ENCODE peak calls at places on chromosomes 3 and 15, in ten cellular contexts. D is stimulated activated CD8-positive, alpha-beta memory T cell treated with anti-CD3 and anti-CD28 coated beads, Interleukin-15, amount 100 ng/mL, for 48 hours; X is fibroblast of pulmonary artery; L is heart right ventricle; N is HFF-Myc; O is mesendoderm; F is CD4-positive, alpha-beta memory T cell; V is EL; C is effector memory CD8-positive, alpha-beta T cell; Z is left cardiac atrium. W is an unnamed sample.

GRCh38 chr15:28104326-28104725 is 5.2 kb upstream of the OCA2 start:
- DNase-seq in X (no peak), C (no peak), Z (no peak), F (no peak), N (no peak), D (no peak), V (no peak), L (no peak), O (peak), W (no peak)

GRCh38 chr15:42285042-42285441 is 11.8 kb upstream of the TMEM87A start:
- DNase-seq in N (no peak), X (no peak), V (peak), O (no peak), Z (no peak), D (no peak), F (no peak), L (no peak), C (no peak), W (no peak)

GRCh38 chr3:107816082-107816481 is 274.7 kb downstream of the CD47 start:
- DNase-seq in X (no peak), Z (no peak), C (no peak), N (no peak), L (no peak), D (no peak), V (no peak), F (no peak), O (no peak), W (peak)

GRCh38 chr15:82875411-82876003 is 66.1 kb downstream of the WHAMM start:
- DNase-seq in O (no peak), X (peak), Z (no peak), F (no peak), D (no peak), C (no peak), V (peak), L (no peak), N (no peak), W (no peak)

GRCh38 chr3:48429416-48430358 is at the start of gene PLXNB1:
- DNase-seq in C (peak), Z (peak), F (peak), D (peak), O (peak), L (peak), N (no peak), V (peak), X (peak), W (peak)

GRCh38 chr15:71142780-71143179 is 27.5 kb downstream of the THSD4 start:
- DNase-seq in V (no peak), O (no peak), L (no peak), F (no peak), N (no peak), C (no peak), D (no peak), X (no peak), Z (no peak), W (no peak)

GRCh38 chr3:178646205-178646604 is 110.0 kb downstream of the KCNMB2 start:
- DNase-seq in Z (no peak), D (no peak), F (no peak), X (no peak), O (no peak), L (no peak), C (no peak), N (no peak), V (no peak), W (peak)

GRCh38 chr3:161914703-161915102 is 418.1 kb downstream of the OTOL1 start:
- DNase-seq in O (peak), C (no peak), V (peak), X (peak), L (peak), D (no peak), F (no peak), Z (peak), N (peak), W (peak)

GRCh38 chr15:74128785-74129350 is 1.5 kb upstream of the ISLR2 start:
- DNase-seq in Z (no peak), F (no peak), X (no peak), O (no peak), C (no peak), L (no peak), V (no peak), N (no peak), D (no peak), W (peak)

GRCh38 chr15:55999635-56000034 is 6.2 kb upstream of the NEDD4 start:
- DNase-seq in X (no peak), F (no peak), N (no peak), C (no peak), Z (no peak), V (no peak), D (no peak), L (no peak), O (no peak), W (no peak)

GRCh38 chr15:39110336-39110735 is 470.5 kb upstream of the THBS1 start:
- DNase-seq in F (no peak), Z (no peak), N (no peak), V (peak), C (no peak), O (no peak), L (no peak), X (peak), D (no peak), W (no peak)

GRCh38 chr3:101730839-101731238 is 6.4 kb downstream of the CEP97 start:
- DNase-seq in V (no peak), X (no peak), O (no peak), D (no peak), N (no peak), F (no peak), Z (no peak), L (no peak), C (no peak), W (no peak)

GRCh38 chr3:23161896-23162570 is 41.1 kb upstream of the UBE2E2 start:
- DNase-seq in L (no peak), O (no peak), N (no peak), C (no peak), D (no peak), Z (no peak), V (peak), X (no peak), F (no peak), W (no peak)

GRCh38 chr3:65398953-65399352 is 639.8 kb downstream of the MAGI1 start:
- DNase-seq in N (peak), D (no peak), F (no peak), O (no peak), L (no peak), X (no peak), V (peak), C (no peak), Z (no peak), W (no peak)

GRCh38 chr3:170502297-170502696 is 83.6 kb downstream of the SLC7A14 start:
- DNase-seq in N (no peak), O (no peak), F (no peak), X (peak), C (no peak), Z (peak), L (peak), V (peak), D (no peak), W (no peak)

W was measured in left kidney.